ENCODE peak calls at places on chromosomes 7 and 10, in eight cellular contexts. C is PC-9, Y is thoracic aorta, K is SK-N-SH, Z is GM23338, S is heart right ventricle, D is GM12865, T is Caco-2. X is an unnamed sample.

GRCh38 chr10:14247650-14248258 is 83.0 kb downstream of the FRMD4A start:
- DNase-seq in C (no peak), Y (no peak), K (no peak), Z (no peak), S (peak), D (no peak), T (no peak), X (no peak)

GRCh38 chr10:3785849-3786290 is 861 bp upstream of the KLF6 start:
- DNase-seq in C (no peak), Y (no peak), K (peak), Z (peak), S (peak), D (peak), T (peak), X (no peak)

GRCh38 chr7:74283858-74284447 is 5.3 kb upstream of the CLIP2 start:
- DNase-seq in C (no peak), Y (no peak), K (no peak), Z (no peak), S (no peak), D (peak), T (no peak), X (no peak)

GRCh38 chr10:9045311-9045710 is 990.8 kb downstream of the GATA3 start:
- DNase-seq in C (no peak), Y (no peak), K (no peak), Z (no peak), S (no peak), D (no peak), T (no peak), X (no peak)

GRCh38 chr10:53765311-53765710 is 992.7 kb upstream of the MBL2 start:
- DNase-seq in C (no peak), Y (no peak), K (no peak), Z (no peak), S (no peak), D (no peak), T (no peak), X (no peak)

GRCh38 chr7:92731327-92732063 is 104.9 kb downstream of the CDK6 start:
- DNase-seq in C (no peak), Y (no peak), K (no peak), Z (no peak), S (no peak), D (no peak), T (no peak), X (no peak)

GRCh38 chr10:71975891-71976725 is 11.9 kb downstream of the CHST3 start:
- DNase-seq in C (peak), Y (no peak), K (no peak), Z (no peak), S (no peak), D (no peak), T (no peak), X (no peak)

GRCh38 chr10:86700851-86701617 is 32.7 kb downstream of the LDB3 start:
- DNase-seq in C (no peak), Y (no peak), K (no peak), Z (no peak), S (no peak), D (no peak), T (no peak), X (no peak)

GRCh38 chr10:103542764-103543616 is 49.5 kb downstream of the NEURL1 start:
- DNase-seq in C (no peak), Y (no peak), K (peak), Z (peak), S (peak), D (peak), T (peak), X (no peak)

GRCh38 chr7:90705391-90706066 is 109.4 kb downstream of the CDK14 start:
- DNase-seq in C (no peak), Y (no peak), K (no peak), Z (no peak), S (no peak), D (no peak), T (no peak), X (no peak)

GRCh38 chr10:77580500-77580899 is 57.1 kb downstream of the KCNMA1 start:
- DNase-seq in C (no peak), Y (no peak), K (no peak), Z (no peak), S (no peak), D (no peak), T (no peak), X (no peak)

GRCh38 chr10:43322769-43323168 is 48.7 kb upstream of the FXYD4 start:
- DNase-seq in C (peak), Y (peak), K (peak), Z (peak), S (peak), D (peak), T (no peak), X (peak)

GRCh38 chr10:43324847-43325246 is 46.6 kb upstream of the FXYD4 start:
- DNase-seq in C (no peak), Y (no peak), K (no peak), Z (no peak), S (no peak), D (no peak), T (no peak), X (no peak)

GRCh38 chr10:43322321-43322720 is 49.1 kb upstream of the FXYD4 start:
- DNase-seq in C (no peak), Y (no peak), K (no peak), Z (peak), S (no peak), D (no peak), T (no peak), X (peak)

GRCh38 chr10:43320226-43320625 is 51.2 kb upstream of the FXYD4 start:
- DNase-seq in C (no peak), Y (no peak), K (no peak), Z (no peak), S (no peak), D (no peak), T (no peak), X (no peak)

GRCh38 chr10:43323245-43323644 is 48.2 kb upstream of the FXYD4 start:
- DNase-seq in C (no peak), Y (no peak), K (no peak), Z (no peak), S (no peak), D (no peak), T (no peak), X (no peak)
- H3K4me3 ChIP-seq in C (no peak), Y (peak), K (no peak), Z (peak), S (peak), D (no peak), T (no peak), X (no peak)

DNA sequence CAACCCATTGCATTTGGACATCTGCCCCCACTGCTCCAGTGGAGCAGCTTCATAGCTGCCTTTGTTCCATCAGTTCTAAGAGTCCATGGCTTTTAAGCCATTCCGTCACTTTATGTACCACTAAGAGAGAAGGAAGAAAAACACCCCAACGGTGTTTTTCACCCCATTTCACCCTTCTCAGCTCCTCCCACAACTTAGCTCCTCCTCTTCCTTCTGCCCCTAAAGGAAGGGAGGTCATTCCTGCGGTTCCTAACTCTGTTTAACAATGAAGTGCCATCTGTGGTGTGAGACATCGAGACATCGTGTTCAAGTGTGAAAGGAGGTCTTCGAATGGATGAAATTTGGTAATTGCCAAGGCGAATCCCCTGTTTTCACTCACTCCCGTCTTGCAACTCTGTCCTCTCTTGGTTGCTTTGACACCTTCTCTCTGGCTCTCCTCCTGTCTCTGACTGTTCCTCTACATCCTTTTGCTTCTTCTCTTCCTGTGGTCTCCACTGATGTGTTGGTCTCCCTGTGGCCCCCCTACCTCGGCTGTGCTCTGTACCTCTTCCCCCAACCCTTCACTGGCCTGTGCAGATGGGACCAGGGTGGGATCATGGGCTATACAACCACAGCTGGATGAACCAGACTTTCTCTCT is 23.0 kb downstream of the SMKR1 start:
- DNase-seq in C (no peak), Y (no peak), K (no peak), Z (no peak), S (no peak), D (no peak), T (no peak), X (no peak)
- TF ChIP-seq CTCF in C (no peak), Y (no peak), K (no peak), Z (no peak), S (no peak), D (no peak), T (no peak), X (no peak)

DNA sequence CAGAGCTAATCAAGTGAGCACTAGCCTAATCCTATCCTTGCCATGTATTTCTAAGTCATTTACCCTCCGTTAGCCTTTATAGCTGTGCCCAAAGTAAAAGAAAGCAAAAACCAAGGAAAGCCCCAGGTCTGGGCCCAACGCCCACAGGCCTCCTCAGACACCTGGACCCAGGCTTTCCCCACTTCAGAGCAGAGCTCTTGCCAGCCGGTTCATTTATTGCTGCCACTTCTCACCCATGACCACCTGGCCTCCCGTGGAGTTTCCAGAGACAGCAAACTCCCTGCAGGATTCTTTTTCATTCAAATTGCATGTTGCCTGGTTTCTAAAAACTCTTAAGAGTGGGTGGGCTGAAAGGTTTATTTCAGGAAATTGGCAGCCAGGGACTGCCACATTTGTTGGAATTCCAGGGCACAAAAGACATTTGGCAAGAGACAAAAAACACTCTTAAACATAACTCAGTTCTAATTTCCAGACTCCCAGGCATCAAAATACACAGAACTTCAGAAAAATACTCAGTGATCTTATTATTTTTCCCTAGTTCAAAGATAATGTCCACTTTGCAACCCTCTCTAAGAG is 4.7 kb downstream of the VOPP1 start:
- DNase-seq in C (no peak), Y (no peak), K (no peak), Z (no peak), S (no peak), D (peak), T (no peak), X (no peak)
- H3K4me3 ChIP-seq in C (no peak), Y (no peak), K (no peak), Z (peak), S (no peak), D (peak), T (no peak), X (no peak)

GRCh38 chr10:57849726-57850357 is 417.9 kb downstream of the IPMK start:
- DNase-seq in C (no peak), Y (no peak), K (peak), Z (peak), S (no peak), D (no peak), T (no peak), X (no peak)
- TF ChIP-seq CTCF in C (peak), Y (no peak), K (peak), Z (peak), S (no peak), D (no peak), T (peak), X (no peak)

GRCh38 chr7:131537581-131537980 is 18.8 kb downstream of the PODXL start:
- DNase-seq in C (no peak), Y (no peak), K (peak), Z (no peak), S (no peak), D (no peak), T (no peak), X (no peak)

GRCh38 chr7:131540491-131541162 is 15.8 kb downstream of the PODXL start:
- DNase-seq in C (no peak), Y (no peak), K (no peak), Z (no peak), S (peak), D (no peak), T (no peak), X (no peak)

GRCh38 chr7:131538791-131539179 is 17.6 kb downstream of the PODXL start:
- DNase-seq in C (peak), Y (no peak), K (no peak), Z (no peak), S (peak), D (no peak), T (no peak), X (no peak)

GRCh38 chr7:131536361-131536849 is 20.0 kb downstream of the PODXL start:
- DNase-seq in C (no peak), Y (no peak), K (no peak), Z (no peak), S (no peak), D (no peak), T (no peak), X (no peak)

DNA sequence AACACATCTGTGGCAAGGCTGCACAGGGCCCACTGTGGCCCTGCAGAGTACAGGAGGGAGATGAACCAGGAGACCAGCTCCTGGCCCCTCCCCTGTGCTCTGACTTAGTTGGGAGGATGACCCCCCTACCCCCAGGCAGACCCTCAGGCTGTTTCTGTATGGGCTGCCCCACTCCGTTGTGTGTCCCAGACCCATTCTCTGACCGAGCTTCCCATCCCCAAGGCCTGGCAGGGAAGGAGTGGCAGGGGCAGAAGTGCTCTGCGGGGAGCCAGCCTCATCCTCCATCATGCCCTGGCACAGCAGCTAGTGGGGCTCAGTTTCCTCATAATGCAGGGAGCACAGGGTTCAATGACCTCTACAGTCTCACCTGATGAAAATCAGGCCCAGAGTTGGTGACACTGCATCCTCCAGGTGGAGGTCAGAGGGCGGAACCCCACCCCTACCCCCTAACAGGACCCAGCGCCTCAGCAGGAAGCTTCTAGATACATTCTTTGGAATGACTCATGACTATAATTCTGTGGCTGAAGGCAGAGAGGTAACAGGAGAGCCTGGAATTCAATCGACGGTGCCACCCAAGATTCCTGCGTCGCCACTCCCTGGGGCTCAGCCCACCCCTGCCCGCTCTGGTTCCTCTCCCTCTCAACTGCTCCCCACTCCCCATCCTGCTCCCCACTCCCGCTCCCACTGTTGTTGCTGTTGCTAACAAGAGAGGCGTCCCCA is 18.2 kb downstream of the PODXL start:
- DNase-seq in C (peak), Y (no peak), K (no peak), Z (peak), S (no peak), D (no peak), T (no peak), X (no peak)
- H3K4me3 ChIP-seq in C (no peak), Y (no peak), K (no peak), Z (no peak), S (no peak), D (no peak), T (no peak), X (no peak)

DNA sequence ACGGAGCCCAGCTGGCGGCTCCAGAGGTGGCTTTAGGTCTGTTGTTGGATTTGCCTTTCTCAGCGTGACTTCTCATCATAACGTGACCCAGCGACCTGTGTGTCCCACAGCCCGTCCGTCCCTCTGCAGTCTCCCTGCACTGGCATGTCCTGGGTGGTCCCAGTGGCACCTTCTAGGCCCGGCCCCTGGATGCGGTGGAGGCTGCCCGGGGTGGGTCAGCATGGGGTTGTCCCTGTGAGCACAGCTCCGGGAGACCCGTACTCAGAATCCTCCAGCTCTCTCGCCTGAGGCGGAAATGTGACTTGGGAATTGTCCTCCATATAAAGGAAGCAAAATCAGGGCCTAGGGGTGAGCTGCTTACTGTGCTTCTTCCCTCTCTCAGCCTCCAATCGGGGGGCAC is 25.6 kb upstream of the AP5Z1 start:
- DNase-seq in C (no peak), Y (no peak), K (no peak), Z (no peak), S (no peak), D (no peak), T (no peak), X (no peak)
- TF ChIP-seq CTCF in C (no peak), Y (no peak), K (no peak), Z (no peak), S (no peak), D (no peak), T (no peak), X (no peak)

DNA sequence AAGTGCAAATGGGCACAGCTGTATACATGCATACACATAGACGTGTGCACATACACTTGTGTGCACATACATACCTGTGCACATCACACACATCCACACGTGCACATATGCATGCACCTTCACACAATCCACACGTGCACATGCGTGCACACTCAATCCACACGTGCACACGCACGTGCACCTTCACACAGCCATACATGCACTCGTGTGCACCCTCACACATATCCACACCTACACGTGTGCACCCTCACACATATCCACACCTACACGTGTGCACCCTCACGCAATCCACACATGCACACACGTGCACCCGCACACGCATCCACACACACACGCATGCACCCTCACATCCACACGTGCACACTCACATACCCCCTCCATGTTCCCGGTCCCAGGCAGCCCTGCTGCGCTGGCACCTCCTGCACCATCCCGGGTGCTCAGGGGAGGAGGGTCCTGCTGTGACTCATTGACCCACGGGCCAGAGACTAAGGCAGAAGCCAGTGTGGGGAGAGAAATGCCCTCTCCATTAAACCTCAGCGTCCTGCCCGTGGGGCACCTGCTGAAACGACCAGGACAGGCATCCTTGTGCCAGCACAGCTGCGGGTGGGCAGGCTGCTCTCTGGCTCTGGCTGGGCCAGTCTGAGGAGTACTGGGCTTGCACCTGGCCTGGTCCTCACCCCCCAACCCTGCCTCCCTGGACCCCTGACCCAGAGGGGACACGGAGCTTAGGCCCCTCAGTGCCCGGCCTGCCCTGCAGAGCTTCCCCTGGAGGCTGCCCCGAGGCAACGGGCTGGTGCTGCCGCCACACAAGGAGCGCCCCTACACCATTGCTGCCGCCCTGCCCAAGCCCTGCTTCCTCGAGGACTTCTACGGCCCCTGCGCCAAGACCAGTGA is 17.8 kb upstream of the UTF1 start:
- DNase-seq in C (no peak), Y (no peak), K (no peak), Z (no peak), S (no peak), D (no peak), T (no peak), X (no peak)
- H3K4me3 ChIP-seq in C (no peak), Y (no peak), K (no peak), Z (no peak), S (no peak), D (no peak), T (no peak), X (no peak)

GRCh38 chr7:36312064-36312914 is 77.4 kb upstream of the ANLN start:
- DNase-seq in C (no peak), Y (no peak), K (no peak), Z (peak), S (no peak), D (peak), T (no peak), X (peak)
- TF ChIP-seq CTCF in C (peak), Y (no peak), K (no peak), Z (peak), S (no peak), D (peak), T (peak), X (no peak)

GRCh38 chr10:26479766-26480492 is 41.8 kb downstream of the APBB1IP start:
- DNase-seq in C (no peak), Y (no peak), K (no peak), Z (no peak), S (no peak), D (peak), T (no peak), X (no peak)
- H3K4me3 ChIP-seq in C (no peak), Y (no peak), K (no peak), Z (no peak), S (no peak), D (no peak), T (no peak), X (no peak)

GRCh38 chr7:95396136-95397032 is at the start of gene PON3:
- DNase-seq in C (no peak), Y (no peak), K (no peak), Z (peak), S (peak), D (no peak), T (peak), X (peak)
- TF ChIP-seq CTCF in C (peak), Y (no peak), K (no peak), Z (peak), S (peak), D (no peak), T (peak), X (no peak)